ENCODE peak calls at places on chromosomes 2 and 18, in seven cellular contexts. W is tibial nerve, J is heart left ventricle, G is spleen, H is stomach, E is GM12891, Z is right lobe of liver. Q is an unnamed sample.
A peak's percentile ranks its signal among the peaks of the same experiment; 100 is the strongest.

GRCh38 chr18:74520096-74520833 is 14.0 kb upstream of the CNDP1 start:
- DNase-seq in G (peak; percentile 46), W (no peak), Z (no peak), E (no peak), H (peak; percentile 11), J (no peak), Q (no peak)

GRCh38 chr18:75455249-75456183 is 28.0 kb upstream of the SMIM21 start:
- DNase-seq in H (no peak), E (no peak), G (no peak), W (no peak), Z (no peak), J (peak; percentile 43), Q (no peak)

GRCh38 chr2:203567786-203568185 is 32.7 kb upstream of the RAPH1 start:
- DNase-seq in G (no peak), H (no peak), W (no peak), E (no peak), Z (no peak), J (no peak), Q (no peak)

GRCh38 chr2:55768991-55769390 is 75.3 kb upstream of the PNPT1 start:
- DNase-seq in Z (no peak), W (no peak), E (no peak), G (no peak), J (no peak), H (no peak), Q (no peak)

GRCh38 chr18:73741946-73742345 is 405.7 kb downstream of the FBXO15 start:
- DNase-seq in G (no peak), H (no peak), Z (no peak), J (no peak), W (no peak), E (no peak), Q (no peak)

GRCh38 chr2:113012436-113013335 is 7.4 kb downstream of the IL36A start:
- DNase-seq in E (no peak), G (no peak), J (no peak), Z (no peak), W (no peak), H (no peak), Q (peak; percentile 16)

GRCh38 chr2:105136394-105136793 is 98.5 kb downstream of the MRPS9 start:
- DNase-seq in J (no peak), E (no peak), Z (no peak), G (no peak), H (no peak), W (no peak), Q (no peak)

GRCh38 chr2:88254437-88255081 is 84.4 kb downstream of the THNSL2 start:
- DNase-seq in E (no peak), J (no peak), G (no peak), H (no peak), Z (no peak), W (no peak), Q (no peak)

GRCh38 chr2:188292446-188293239 is 969 bp downstream of the GULP1 start:
- DNase-seq in Z (peak; percentile 28), J (peak; percentile 73), E (no peak), W (peak; percentile 70), H (peak; percentile 89), G (peak; percentile 71), Q (peak; percentile 26)

GRCh38 chr2:128325665-128326181 is 7.1 kb upstream of the HS6ST1 start:
- DNase-seq in W (no peak), G (no peak), H (peak; percentile 60), J (peak; percentile 74), Z (peak; percentile 74), E (no peak), Q (no peak)

GRCh38 chr2:20034218-20034617 is 17.2 kb downstream of the LAPTM4A start:
- DNase-seq in Z (no peak), G (no peak), W (no peak), J (no peak), E (no peak), H (no peak), Q (no peak)

GRCh38 chr18:61765097-61765496 is 127.7 kb downstream of the RNF152 start:
- DNase-seq in Z (no peak), G (no peak), E (no peak), J (no peak), W (no peak), H (no peak), Q (no peak)

GRCh38 chr2:236904389-236905263 is 181.1 kb upstream of the COPS8 start:
- DNase-seq in E (no peak), Z (no peak), W (no peak), H (no peak), G (no peak), J (no peak), Q (no peak)

GRCh38 chr2:24076849-24077534 is 866 bp upstream of the SF3B6 start:
- DNase-seq in W (peak; percentile 12), H (no peak), G (no peak), J (no peak), Z (no peak), E (no peak), Q (no peak)
- TF ChIP-seq POLR2A in W (no peak), H (no peak), G (no peak), J (no peak), Z (no peak), E (no peak), Q (no peak)

GRCh38 chr2:95275601-95276243 is 1.5 kb downstream of the PROM2 start:
- DNase-seq in H (peak; percentile 50), W (no peak), Z (peak; percentile 15), G (peak; percentile 66), E (no peak), J (no peak), Q (no peak)
- TF ChIP-seq POLR2A in H (no peak), W (no peak), Z (no peak), G (no peak), E (no peak), J (no peak), Q (no peak)

GRCh38 chr18:42258301-42258965 is 303.4 kb downstream of the PIK3C3 start:
- DNase-seq in Z (no peak), H (no peak), W (no peak), J (no peak), E (no peak), G (no peak), Q (no peak)
- TF ChIP-seq POLR2A in Z (no peak), H (no peak), W (no peak), J (no peak), E (no peak), G (no peak), Q (no peak)

GRCh38 chr2:70047406-70048033 is 39.8 kb upstream of the PCBP1 start:
- DNase-seq in W (no peak), Z (no peak), J (no peak), G (no peak), E (no peak), H (no peak), Q (no peak)

GRCh38 chr2:70046534-70046933 is 40.7 kb upstream of the PCBP1 start:
- DNase-seq in E (no peak), G (no peak), W (no peak), J (no peak), Z (no peak), H (no peak), Q (no peak)

GRCh38 chr2:70044290-70045040 is 42.8 kb upstream of the PCBP1 start:
- DNase-seq in H (peak; percentile 43), Z (no peak), W (no peak), E (no peak), G (peak; percentile 70), J (no peak), Q (no peak)

GRCh38 chr2:70043252-70043875 is 43.9 kb upstream of the PCBP1 start:
- DNase-seq in E (no peak), G (peak; percentile 85), J (no peak), W (no peak), H (peak; percentile 35), Z (peak; percentile 34), Q (no peak)

DNA sequence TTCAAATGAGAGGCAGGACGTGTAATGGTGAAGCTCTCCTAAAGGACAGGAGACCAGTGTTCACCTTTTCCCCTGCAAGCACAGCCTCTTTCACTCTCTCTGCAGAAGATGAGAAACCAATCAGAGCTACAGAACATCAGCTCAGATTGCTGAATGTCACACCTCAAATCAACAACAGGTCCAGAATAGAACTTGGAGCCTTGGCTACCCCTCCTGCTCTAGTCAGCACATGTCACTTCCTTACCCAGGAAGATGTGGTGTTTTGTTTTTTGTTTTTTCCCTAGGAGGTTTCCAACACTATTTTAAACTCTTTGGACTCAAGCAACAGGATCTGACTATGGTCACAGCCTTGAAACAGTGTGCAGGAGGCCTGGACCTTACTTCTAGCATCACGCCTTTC is 41.3 kb upstream of the PCBP1 start:
- DNase-seq in E (no peak), J (no peak), W (no peak), H (no peak), G (no peak), Z (no peak), Q (no peak)
- TF ChIP-seq POLR2A in E (no peak), J (no peak), W (no peak), H (no peak), G (no peak), Z (no peak), Q (no peak)

GRCh38 chr2:73891276-73891901 is 1.4 kb upstream of the ACTG2 start:
- DNase-seq in W (no peak), G (no peak), E (no peak), H (no peak), J (no peak), Z (no peak), Q (no peak)

GRCh38 chr2:73890301-73891092 is 2.3 kb upstream of the ACTG2 start:
- DNase-seq in W (no peak), E (no peak), H (no peak), J (no peak), Z (no peak), G (no peak), Q (peak; percentile 35)

GRCh38 chr2:73886357-73886756 is 6.5 kb upstream of the ACTG2 start:
- DNase-seq in H (no peak), Z (no peak), E (no peak), J (no peak), G (no peak), W (no peak), Q (no peak)

GRCh38 chr2:73885406-73885805 is 7.4 kb upstream of the ACTG2 start:
- DNase-seq in H (no peak), E (no peak), Z (no peak), G (no peak), J (no peak), W (no peak), Q (no peak)

DNA sequence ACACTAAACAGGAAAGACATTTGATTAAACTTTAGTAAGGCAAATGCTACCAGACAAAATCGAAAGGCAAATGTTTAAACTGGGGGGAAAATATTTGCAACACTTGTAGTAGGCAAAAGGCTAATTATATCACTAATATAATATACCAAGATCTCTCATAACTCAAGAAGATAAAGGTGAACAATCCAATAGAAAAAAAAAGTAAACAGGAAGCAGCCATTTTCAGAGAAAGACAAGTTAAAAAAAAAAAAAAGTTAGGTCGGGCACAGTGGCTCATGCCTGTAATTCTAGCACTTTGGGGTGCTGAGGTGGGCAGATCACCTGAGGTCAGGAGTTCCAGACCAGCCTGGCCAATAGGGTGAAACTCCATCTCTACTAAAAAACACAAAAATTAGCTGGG is 4.4 kb upstream of the ACTG2 start:
- DNase-seq in J (no peak), Z (no peak), H (no peak), W (no peak), E (no peak), G (no peak), Q (no peak)
- TF ChIP-seq POLR2A in J (no peak), Z (no peak), H (no peak), W (no peak), E (no peak), G (no peak), Q (no peak)

Q was measured in H54.